ENCODE peak calls at places on chromosomes 3 and 15, in nine cellular contexts. L is omental fat pad, T is mucosa of descending colon, Z is IMR-90, V is colonic mucosa, F is testis, Q is endothelial cell, P is B cell, A is A549. G is an unnamed sample.

GRCh38 chr15:93459396-93459795 is 370.4 kb upstream of the RGMA start:
- DNase-seq in L (no peak), T (no peak), Z (no peak), V (no peak), F (no peak), Q (no peak), P (no peak), A (no peak), G (no peak)

GRCh38 chr3:195259146-195259563 is 11.8 kb downstream of the XXYLT1 start:
- DNase-seq in L (no peak), T (no peak), Z (peak; percentile 32), V (no peak), F (no peak), Q (no peak), P (no peak), A (peak; percentile 9), G (peak; percentile 49)

GRCh38 chr3:170555329-170555728 is 30.5 kb downstream of the SLC7A14 start:
- DNase-seq in L (no peak), T (no peak), Z (peak; percentile 68), V (no peak), F (no peak), Q (no peak), P (no peak), A (no peak), G (no peak)

GRCh38 chr3:196792771-196793170 is 53.1 kb downstream of the PAK2 start:
- DNase-seq in L (no peak), T (no peak), Z (peak; percentile 30), V (no peak), F (no peak), Q (no peak), P (no peak), A (no peak), G (peak; percentile 10)

GRCh38 chr3:123449092-123449985 is 449 bp upstream of the ADCY5 start:
- DNase-seq in L (no peak), T (peak; percentile 63), Z (peak; percentile 10), V (no peak), F (peak; percentile 40), Q (peak; percentile 44), P (no peak), A (peak; percentile 36), G (no peak)

GRCh38 chr15:81043568-81044301 is 43.0 kb downstream of the TLNRD1 start:
- DNase-seq in L (no peak), T (no peak), Z (no peak), V (no peak), F (no peak), Q (no peak), P (no peak), A (no peak), G (no peak)

GRCh38 chr3:174859109-174859735 is at the start of gene NAALADL2:
- DNase-seq in L (no peak), T (no peak), Z (no peak), V (peak; percentile 33), F (no peak), Q (no peak), P (no peak), A (no peak), G (no peak)

GRCh38 chr3:125062904-125063618 is 7.3 kb upstream of the HEG1 start:
- DNase-seq in L (no peak), T (no peak), Z (peak; percentile 97), V (no peak), F (peak; percentile 44), Q (no peak), P (no peak), A (peak; percentile 53), G (peak; percentile 95)

GRCh38 chr15:88954431-88955277 is 41.5 kb upstream of the MFGE8 start:
- DNase-seq in L (no peak), T (no peak), Z (no peak), V (no peak), F (no peak), Q (no peak), P (no peak), A (no peak), G (no peak)

GRCh38 chr3:171277456-171278406 is 182.5 kb downstream of the TNIK start:
- DNase-seq in L (no peak), T (no peak), Z (peak; percentile 52), V (no peak), F (no peak), Q (no peak), P (no peak), A (no peak), G (no peak)

GRCh38 chr15:61835029-61835428 is 225.2 kb downstream of the VPS13C start:
- DNase-seq in L (no peak), T (no peak), Z (no peak), V (no peak), F (no peak), Q (no peak), P (no peak), A (no peak), G (no peak)

GRCh38 chr15:98321916-98322315 is 326.4 kb upstream of the IGF1R start:
- DNase-seq in L (no peak), T (no peak), Z (no peak), V (no peak), F (no peak), Q (no peak), P (no peak), A (no peak), G (no peak)

GRCh38 chr3:38805765-38806386 is 10.1 kb downstream of the SCN10A start:
- DNase-seq in L (no peak), T (peak; percentile 39), Z (peak; percentile 74), V (peak; percentile 46), F (peak; percentile 68), Q (peak; percentile 75), P (no peak), A (peak; percentile 18), G (peak; percentile 48)

GRCh38 chr3:99269606-99270355 is 368.3 kb upstream of the DCBLD2 start:
- DNase-seq in L (no peak), T (no peak), Z (no peak), V (no peak), F (no peak), Q (no peak), P (no peak), A (no peak), G (peak; percentile 39)

GRCh38 chr3:71998995-71999673 is 214.2 kb upstream of the PROK2 start:
- DNase-seq in L (no peak), T (no peak), Z (peak; percentile 89), V (no peak), F (no peak), Q (no peak), P (no peak), A (no peak), G (peak; percentile 96)

DNA sequence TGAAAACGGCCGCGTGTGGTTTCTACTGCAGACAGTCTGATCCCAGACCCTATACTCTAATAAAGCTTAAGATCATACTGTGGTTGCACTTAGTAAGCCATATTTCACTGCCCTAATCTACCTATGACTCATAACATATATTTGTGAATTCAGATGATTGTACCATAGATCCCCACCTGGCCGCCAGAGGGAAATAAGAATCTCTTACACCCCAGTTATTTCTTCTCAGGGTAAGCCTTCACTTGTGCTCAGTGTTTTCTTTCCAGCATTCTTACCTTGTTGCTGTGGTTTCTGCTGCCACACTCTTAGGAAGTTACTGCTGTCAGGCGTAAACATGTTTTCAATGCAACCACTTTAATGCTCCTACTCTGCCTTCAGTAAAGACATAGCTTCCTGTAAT is 105.9 kb downstream of the B3GALNT1 start:
- DNase-seq in L (no peak), T (no peak), Z (no peak), V (no peak), F (no peak), Q (no peak), P (no peak), A (no peak), G (no peak)
- TF ChIP-seq CTCF in L (no peak), T (no peak), Z (no peak), V (no peak), F (no peak), Q (no peak), P (no peak), A (no peak), G (no peak)

DNA sequence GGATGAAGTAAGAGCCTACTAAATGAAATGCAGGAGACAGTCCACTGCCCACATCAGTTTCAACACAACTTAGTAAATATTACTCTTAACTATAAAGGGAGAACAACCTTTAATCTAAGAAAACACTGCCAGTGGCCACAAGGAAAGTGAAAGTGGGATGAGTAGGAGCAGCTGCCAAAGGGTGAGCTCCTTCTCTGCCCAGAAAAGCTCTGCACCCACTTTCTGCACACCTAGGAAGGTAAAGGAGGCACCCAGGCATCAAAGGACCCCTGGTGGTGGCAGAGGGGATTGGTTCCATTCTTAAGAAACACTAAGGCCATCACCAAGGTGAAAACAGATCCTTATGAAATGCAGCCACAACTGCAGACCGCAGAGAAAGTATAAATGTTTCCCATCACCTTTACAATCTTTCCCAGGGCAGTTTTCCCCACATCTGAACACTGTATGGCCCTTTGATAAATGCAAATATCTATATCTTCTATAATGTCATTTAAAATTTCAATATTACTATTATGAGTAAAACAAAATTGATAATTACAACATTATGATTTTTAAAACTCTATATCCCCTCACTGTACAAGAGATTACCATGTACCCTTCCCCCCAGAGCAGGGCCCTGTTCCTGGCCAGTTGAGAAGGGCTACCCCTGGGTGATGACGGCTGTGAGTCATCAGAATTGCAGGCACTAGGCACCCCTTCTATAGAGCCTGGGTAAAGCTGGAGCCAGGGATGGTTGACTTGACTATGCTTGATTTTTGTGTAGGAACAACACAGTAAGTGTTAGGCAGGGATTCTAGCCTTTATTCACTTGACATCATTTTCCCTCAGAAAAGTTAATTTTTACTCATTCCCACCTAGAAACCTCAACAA is 92.0 kb downstream of the SNRK start:
- DNase-seq in L (no peak), T (no peak), Z (peak; percentile 38), V (peak; percentile 50), F (peak; percentile 33), Q (no peak), P (peak; percentile 66), A (peak; percentile 39), G (peak; percentile 3)
- TF ChIP-seq CTCF in L (no peak), T (peak; percentile 37), Z (peak; percentile 43), V (peak; percentile 39), F (no peak), Q (peak; percentile 76), P (peak; percentile 87), A (peak; percentile 36), G (peak; percentile 87)

DNA sequence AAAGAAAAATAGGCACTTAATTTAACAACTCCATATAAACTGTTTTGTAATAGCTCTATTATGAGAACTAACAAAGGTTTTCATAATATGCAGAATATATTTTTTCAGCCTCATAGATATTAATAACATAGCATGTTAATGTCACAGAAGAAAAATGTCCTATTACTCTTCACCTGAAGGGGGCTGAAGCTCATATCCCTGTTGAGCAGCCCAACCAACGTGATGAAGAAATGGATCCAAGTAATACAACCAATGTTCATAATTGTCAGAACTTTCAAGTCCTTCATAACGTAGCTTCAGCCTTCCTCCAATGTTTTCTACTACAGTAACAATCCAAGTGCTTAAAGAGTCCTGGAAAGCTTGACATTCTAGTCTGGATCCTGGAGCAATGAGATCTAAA is 34.5 kb upstream of the STIMATE start:
- DNase-seq in L (no peak), T (no peak), Z (no peak), V (no peak), F (no peak), Q (no peak), P (no peak), A (peak; percentile 5), G (no peak)
- TF ChIP-seq CTCF in L (no peak), T (no peak), Z (no peak), V (no peak), F (no peak), Q (no peak), P (peak; percentile 49), A (no peak), G (peak; percentile 28)

DNA sequence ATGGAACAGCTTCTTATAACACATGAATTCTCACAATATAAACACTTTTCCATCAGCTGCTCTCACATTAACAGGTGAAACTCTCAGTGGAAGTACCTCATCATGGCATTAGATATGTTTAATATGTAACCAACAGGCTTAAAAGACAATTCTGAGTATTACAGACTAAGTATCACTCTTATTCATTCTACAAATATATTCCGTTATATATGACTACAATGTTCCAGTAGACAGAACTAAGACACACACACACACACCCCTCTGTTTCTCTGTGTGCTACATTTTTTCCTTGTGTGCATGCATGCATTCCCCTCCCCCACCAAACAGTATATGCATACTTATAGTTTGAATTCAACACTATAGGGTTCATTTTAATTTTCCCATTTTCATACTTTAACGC is 32.4 kb downstream of the MRPL3 start:
- DNase-seq in L (no peak), T (no peak), Z (no peak), V (no peak), F (no peak), Q (no peak), P (no peak), A (no peak), G (no peak)
- TF ChIP-seq CTCF in L (no peak), T (no peak), Z (no peak), V (no peak), F (no peak), Q (no peak), P (no peak), A (no peak), G (no peak)